ENCODE peak calls at places on chromosomes 1 and 21, in six cellular contexts. One of them, this sample, is unnamed.

GRCh38 chr1:233368106-233368783 is 40.7 kb downstream of the MAP3K21 start:
- DNase-seq in transverse colon: no peak
- DNase-seq in stomach: no peak
- DNase-seq in upper lobe of left lung: no peak
- DNase-seq in tibial nerve: no peak
- DNase-seq in sigmoid colon: no peak
- DNase-seq in this sample: no peak

GRCh38 chr1:9444532-9444931 is 94.7 kb upstream of the SLC25A33 start:
- DNase-seq in transverse colon: no peak
- DNase-seq in stomach: no peak
- DNase-seq in upper lobe of left lung: no peak
- DNase-seq in tibial nerve: no peak
- DNase-seq in sigmoid colon: no peak
- DNase-seq in this sample: no peak

GRCh38 chr21:35932232-35932911 is 128.0 kb downstream of the SETD4 start:
- DNase-seq in transverse colon: peak; percentile 37
- DNase-seq in stomach: no peak
- DNase-seq in upper lobe of left lung: peak; percentile 54
- DNase-seq in tibial nerve: no peak
- DNase-seq in sigmoid colon: peak; percentile 88
- DNase-seq in this sample: peak; percentile 87

GRCh38 chr1:3905953-3906671 is 6.0 kb upstream of the C1orf174 start:
- DNase-seq in transverse colon: no peak
- DNase-seq in stomach: no peak
- DNase-seq in upper lobe of left lung: no peak
- DNase-seq in tibial nerve: no peak
- DNase-seq in sigmoid colon: peak; percentile 55
- DNase-seq in this sample: no peak

GRCh38 chr21:31999810-32000468 is 127.1 kb downstream of the HUNK start:
- DNase-seq in transverse colon: no peak
- DNase-seq in stomach: no peak
- DNase-seq in upper lobe of left lung: no peak
- DNase-seq in tibial nerve: no peak
- DNase-seq in sigmoid colon: no peak
- DNase-seq in this sample: no peak

GRCh38 chr21:31623664-31624063 is 35.8 kb upstream of the SOD1 start:
- DNase-seq in transverse colon: no peak
- DNase-seq in stomach: no peak
- DNase-seq in upper lobe of left lung: no peak
- DNase-seq in tibial nerve: no peak
- DNase-seq in sigmoid colon: no peak
- DNase-seq in this sample: no peak

GRCh38 chr1:99754055-99754626 is 12.3 kb downstream of the FRRS1 start:
- DNase-seq in transverse colon: no peak
- DNase-seq in stomach: no peak
- DNase-seq in upper lobe of left lung: no peak
- DNase-seq in tibial nerve: no peak
- DNase-seq in sigmoid colon: no peak
- DNase-seq in this sample: no peak

GRCh38 chr21:43703068-43703880 is 15.7 kb upstream of the PDXK start:
- DNase-seq in transverse colon: peak; percentile 78
- DNase-seq in stomach: peak; percentile 80
- DNase-seq in upper lobe of left lung: peak; percentile 67
- DNase-seq in tibial nerve: no peak
- DNase-seq in sigmoid colon: no peak
- DNase-seq in this sample: no peak

GRCh38 chr21:16407403-16408279 is 677.9 kb downstream of the USP25 start:
- DNase-seq in transverse colon: no peak
- DNase-seq in stomach: no peak
- DNase-seq in upper lobe of left lung: no peak
- DNase-seq in tibial nerve: no peak
- DNase-seq in sigmoid colon: no peak
- DNase-seq in this sample: no peak

GRCh38 chr1:212269306-212269705 is 15.9 kb upstream of the PPP2R5A start:
- DNase-seq in transverse colon: no peak
- DNase-seq in stomach: no peak
- DNase-seq in upper lobe of left lung: no peak
- DNase-seq in tibial nerve: no peak
- DNase-seq in sigmoid colon: no peak
- DNase-seq in this sample: no peak

GRCh38 chr1:218344814-218345672 is at the start of gene TGFB2:
- DNase-seq in transverse colon: peak; percentile 21
- DNase-seq in stomach: no peak
- DNase-seq in upper lobe of left lung: peak; percentile 56
- DNase-seq in tibial nerve: peak; percentile 22
- DNase-seq in sigmoid colon: peak; percentile 87
- DNase-seq in this sample: no peak

GRCh38 chr1:94398356-94398755 is 19.8 kb upstream of the ABCD3 start:
- DNase-seq in transverse colon: no peak
- DNase-seq in stomach: no peak
- DNase-seq in upper lobe of left lung: no peak
- DNase-seq in tibial nerve: no peak
- DNase-seq in sigmoid colon: no peak
- DNase-seq in this sample: peak; percentile 34

GRCh38 chr21:37815893-37816292 is 100.4 kb downstream of the KCNJ6 start:
- DNase-seq in transverse colon: no peak
- DNase-seq in stomach: no peak
- DNase-seq in upper lobe of left lung: peak; percentile 42
- DNase-seq in tibial nerve: no peak
- DNase-seq in sigmoid colon: no peak
- DNase-seq in this sample: no peak

GRCh38 chr1:203113308-203113707 is 14.2 kb upstream of the ADORA1 start:
- DNase-seq in transverse colon: no peak
- DNase-seq in stomach: no peak
- DNase-seq in upper lobe of left lung: no peak
- DNase-seq in tibial nerve: no peak
- DNase-seq in sigmoid colon: no peak
- DNase-seq in this sample: peak; percentile 86

GRCh38 chr1:214310777-214311690 is 30.1 kb downstream of the SMYD2 start:
- DNase-seq in transverse colon: no peak
- DNase-seq in stomach: no peak
- DNase-seq in upper lobe of left lung: no peak
- DNase-seq in tibial nerve: no peak
- DNase-seq in sigmoid colon: no peak
- DNase-seq in this sample: no peak

GRCh38 chr1:41660570-41661427 is 176.3 kb upstream of the EDN2 start:
- DNase-seq in transverse colon: no peak
- DNase-seq in stomach: no peak
- DNase-seq in upper lobe of left lung: no peak
- DNase-seq in tibial nerve: no peak
- DNase-seq in sigmoid colon: no peak
- DNase-seq in this sample: no peak

GRCh38 chr1:11443043-11443442 is 35.9 kb upstream of the DISP3 start:
- DNase-seq in transverse colon: no peak
- DNase-seq in stomach: no peak
- DNase-seq in upper lobe of left lung: no peak
- DNase-seq in tibial nerve: no peak
- DNase-seq in sigmoid colon: no peak
- DNase-seq in this sample: no peak

GRCh38 chr1:240091614-240092300 is at the start of gene FMN2:
- DNase-seq in transverse colon: peak; percentile 9
- DNase-seq in stomach: no peak
- DNase-seq in upper lobe of left lung: no peak
- DNase-seq in tibial nerve: no peak
- DNase-seq in sigmoid colon: peak; percentile 71
- DNase-seq in this sample: no peak

GRCh38 chr1:226548281-226549093 is at the start of gene STUM:
- DNase-seq in transverse colon: peak; percentile 29
- DNase-seq in stomach: peak; percentile 42
- DNase-seq in upper lobe of left lung: no peak
- DNase-seq in tibial nerve: no peak
- DNase-seq in sigmoid colon: peak; percentile 71
- DNase-seq in this sample: no peak

GRCh38 chr1:226549094-226549936 is 751 bp downstream of the STUM start:
- DNase-seq in transverse colon: peak; percentile 14
- DNase-seq in stomach: no peak
- DNase-seq in upper lobe of left lung: no peak
- DNase-seq in tibial nerve: no peak
- DNase-seq in sigmoid colon: no peak
- DNase-seq in this sample: no peak

GRCh38 chr1:226547754-226548191 is 791 bp upstream of the STUM start:
- DNase-seq in transverse colon: peak; percentile 83
- DNase-seq in stomach: peak; percentile 88
- DNase-seq in upper lobe of left lung: peak; percentile 84
- DNase-seq in tibial nerve: peak; percentile 72
- DNase-seq in sigmoid colon: peak; percentile 95
- DNase-seq in this sample: no peak

GRCh38 chr1:226546926-226547325 is 1.6 kb upstream of the STUM start:
- DNase-seq in transverse colon: no peak
- DNase-seq in stomach: no peak
- DNase-seq in upper lobe of left lung: no peak
- DNase-seq in tibial nerve: no peak
- DNase-seq in sigmoid colon: no peak
- DNase-seq in this sample: no peak

DNA sequence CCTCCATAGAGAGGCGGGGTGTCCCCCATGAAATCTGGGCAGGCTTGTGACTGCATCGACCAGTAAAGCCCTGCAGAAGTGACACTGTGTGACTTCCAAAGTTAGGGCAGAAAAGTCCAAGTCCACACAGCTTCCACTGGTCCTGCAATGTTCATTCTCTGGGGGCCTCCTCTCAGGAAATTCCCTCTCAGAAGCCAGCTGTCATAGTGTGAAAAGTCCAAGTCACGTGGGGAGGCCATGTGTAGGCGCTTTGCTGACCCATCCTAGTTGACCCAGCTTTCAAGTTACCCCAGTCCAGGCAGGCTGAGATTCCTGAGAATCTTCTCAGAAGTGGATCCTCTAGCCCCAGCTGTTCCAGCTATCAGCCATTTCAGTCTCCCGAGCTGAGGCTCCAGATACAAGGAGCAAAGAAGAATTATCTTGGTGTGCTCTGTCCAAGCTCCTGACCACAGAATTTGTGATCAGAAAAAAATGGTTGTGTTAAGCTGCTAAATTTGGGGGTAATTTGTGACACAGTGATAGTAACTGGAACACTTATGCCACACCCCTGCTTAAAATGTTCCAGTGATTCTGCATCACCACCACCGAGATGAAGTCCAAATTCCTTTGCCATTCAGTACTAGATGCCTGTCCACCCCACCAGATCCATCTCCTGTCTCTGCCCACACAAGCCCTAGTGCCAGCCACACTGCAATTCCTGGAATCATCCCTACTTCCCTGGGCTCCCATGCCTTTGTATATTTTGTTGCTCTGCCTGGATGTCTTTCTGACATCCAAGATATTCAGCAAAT is 2.6 kb upstream of the STUM start:
- DNase-seq in transverse colon: peak; percentile 34
- DNase-seq in stomach: no peak
- DNase-seq in upper lobe of left lung: no peak
- DNase-seq in tibial nerve: no peak
- DNase-seq in sigmoid colon: peak; percentile 85
- DNase-seq in this sample: no peak
- H3K27me3 ChIP-seq in transverse colon: peaks cover 28% of the 10 kb centered on the region
- H3K27me3 ChIP-seq in stomach: no peaks in the 10 kb centered on the region
- H3K27me3 ChIP-seq in upper lobe of left lung: peaks cover 15% of the 10 kb centered on the region
- H3K27me3 ChIP-seq in tibial nerve: no peaks in the 10 kb centered on the region
- H3K27me3 ChIP-seq in sigmoid colon: no peaks in the 10 kb centered on the region
- H3K27me3 ChIP-seq in this sample: no peaks in the 10 kb centered on the region

GRCh38 chr1:201692307-201693018 is 136.5 kb upstream of the IPO9 start:
- DNase-seq in transverse colon: no peak
- DNase-seq in stomach: no peak
- DNase-seq in upper lobe of left lung: no peak
- DNase-seq in tibial nerve: no peak
- DNase-seq in sigmoid colon: no peak
- DNase-seq in this sample: no peak
- TF ChIP-seq EP300 in transverse colon: no peak
- TF ChIP-seq EP300 in stomach: no peak
- TF ChIP-seq EP300 in upper lobe of left lung: no peak
- TF ChIP-seq EP300 in tibial nerve: no peak
- TF ChIP-seq EP300 in sigmoid colon: no peak
- TF ChIP-seq EP300 in this sample: no peak

DNA sequence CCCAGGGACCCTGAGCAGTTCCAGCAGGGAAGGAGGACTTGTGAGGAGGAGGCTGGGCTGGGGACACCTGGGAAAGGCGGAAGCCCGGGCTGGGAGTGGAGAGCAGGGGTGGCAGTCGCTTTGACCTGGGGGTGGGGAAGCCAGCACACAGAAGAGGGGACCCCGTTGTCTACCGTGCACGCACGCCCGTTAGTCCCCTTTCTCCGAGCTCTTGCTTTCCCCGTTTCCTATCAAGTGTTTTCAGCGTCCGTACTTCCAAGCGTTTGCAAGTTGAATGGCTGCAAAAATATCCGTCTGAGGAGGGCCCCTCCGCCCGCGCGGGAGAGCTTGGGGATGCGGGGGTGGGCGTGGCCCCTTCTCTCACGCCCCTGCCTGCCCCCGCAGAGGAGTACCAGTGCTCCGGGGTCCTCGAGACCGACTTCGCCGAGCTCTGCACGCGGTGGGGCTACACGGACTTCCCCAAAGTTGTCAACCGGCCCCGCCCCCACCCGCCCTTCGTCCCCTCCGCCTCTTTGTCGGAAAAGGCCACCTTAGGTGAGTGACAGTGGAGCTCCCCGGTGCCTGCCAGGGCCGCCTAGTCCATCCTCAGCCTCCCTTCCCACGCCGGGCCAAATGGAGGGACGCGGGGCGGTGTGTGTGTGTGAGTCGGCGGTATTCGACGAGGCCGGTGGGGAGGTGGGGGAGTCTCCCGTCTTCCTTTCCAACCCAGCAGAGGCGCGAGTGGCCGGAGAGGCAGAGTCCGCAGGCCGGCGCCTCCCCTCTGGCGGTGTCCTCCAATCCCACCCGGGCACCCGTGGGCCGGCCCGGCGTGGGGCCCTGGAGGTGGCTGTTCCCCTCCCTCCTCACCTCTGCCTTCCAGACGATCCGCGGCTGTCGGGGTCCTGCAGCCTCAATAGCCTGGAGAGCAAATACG is 3.4 kb downstream of the LRRC71 start:
- DNase-seq in transverse colon: no peak
- DNase-seq in stomach: no peak
- DNase-seq in upper lobe of left lung: no peak
- DNase-seq in tibial nerve: no peak
- DNase-seq in sigmoid colon: no peak
- DNase-seq in this sample: no peak
- H3K27me3 ChIP-seq in transverse colon: peaks cover 99% of the 10 kb centered on the region
- H3K27me3 ChIP-seq in stomach: peaks cover 23% of the 10 kb centered on the region
- H3K27me3 ChIP-seq in upper lobe of left lung: peaks cover 44% of the 10 kb centered on the region
- H3K27me3 ChIP-seq in tibial nerve: peaks cover 94% of the 10 kb centered on the region
- H3K27me3 ChIP-seq in sigmoid colon: peaks cover 48% of the 10 kb centered on the region
- H3K27me3 ChIP-seq in this sample: peaks cover 61% of the 10 kb centered on the region

GRCh38 chr1:155172732-155173477 is at the start of gene KRTCAP2:
- DNase-seq in transverse colon: peak; percentile 96
- DNase-seq in stomach: peak; percentile 96
- DNase-seq in upper lobe of left lung: peak; percentile 97
- DNase-seq in tibial nerve: peak; percentile 82
- DNase-seq in sigmoid colon: peak; percentile 98
- DNase-seq in this sample: peak; percentile 97
- TF ChIP-seq EP300 in transverse colon: no peak
- TF ChIP-seq EP300 in stomach: no peak
- TF ChIP-seq EP300 in upper lobe of left lung: no peak
- TF ChIP-seq EP300 in tibial nerve: peak; percentile 60
- TF ChIP-seq EP300 in sigmoid colon: no peak
- TF ChIP-seq EP300 in this sample: no peak